ENCODE peak calls at places on chromosomes 1 and 21, in five cellular contexts. K, Y, R, D and S are unnamed samples.

GRCh38 chr1:78275906-78276690 is 214.7 kb upstream of the PTGFR start:
- DNase-seq in R (peak; percentile 34), K (peak; percentile 44), Y (no peak), D (no peak), S (no peak)

GRCh38 chr1:115641762-115642167 is at the start of gene VANGL1:
- DNase-seq in R (peak; percentile 61), Y (peak; percentile 76), D (peak; percentile 80), K (peak; percentile 63), S (peak; percentile 77)

GRCh38 chr1:218284377-218284916 is 646 bp upstream of the RRP15 start:
- DNase-seq in K (no peak), D (peak; percentile 56), Y (no peak), R (no peak), S (no peak)

GRCh38 chr1:69673301-69673700 is 105.6 kb downstream of the LRRC7 start:
- DNase-seq in Y (peak; percentile 14), D (no peak), R (peak; percentile 20), K (peak; percentile 4), S (no peak)

GRCh38 chr1:180237850-180238476 is 7.9 kb downstream of the LHX4 start:
- DNase-seq in D (no peak), K (no peak), Y (no peak), R (no peak), S (no peak)

GRCh38 chr21:32515869-32516268 is 69.5 kb downstream of the TCP10L start:
- DNase-seq in K (peak; percentile 47), D (no peak), R (peak; percentile 81), Y (no peak), S (peak; percentile 54)

GRCh38 chr1:181010789-181011188 is 11.9 kb downstream of the STX6 start:
- DNase-seq in K (peak; percentile 60), Y (no peak), R (peak; percentile 86), D (no peak), S (no peak)

GRCh38 chr1:53575141-53575947 is 116.1 kb downstream of the DMRTB1 start:
- DNase-seq in D (no peak), Y (no peak), R (no peak), K (no peak), S (no peak)

GRCh38 chr1:5938068-5938740 is 54.0 kb downstream of the NPHP4 start:
- DNase-seq in Y (no peak), K (peak; percentile 71), R (peak; percentile 84), D (no peak), S (no peak)

GRCh38 chr1:95572002-95572401 is 338.0 kb downstream of the RWDD3 start:
- DNase-seq in R (no peak), K (no peak), Y (no peak), D (no peak), S (no peak)

GRCh38 chr21:42424848-42425602 is 21.3 kb downstream of the UBASH3A start:
- DNase-seq in K (no peak), D (no peak), Y (no peak), R (no peak), S (peak; percentile 52)

GRCh38 chr21:34282223-34282622 is 81.6 kb upstream of the KCNE2 start:
- DNase-seq in R (no peak), K (no peak), Y (no peak), D (no peak), S (peak; percentile 50)

GRCh38 chr1:38285807-38286530 is 239.4 kb upstream of the POU3F1 start:
- DNase-seq in R (no peak), D (no peak), Y (no peak), K (no peak), S (no peak)

GRCh38 chr1:21024918-21025317 is 151.8 kb downstream of the EIF4G3 start:
- DNase-seq in D (no peak), K (no peak), Y (no peak), R (no peak), S (no peak)

GRCh38 chr1:215273838-215274516 is 191.4 kb downstream of the KCNK2 start:
- DNase-seq in Y (no peak), R (peak; percentile 57), D (no peak), K (peak; percentile 85), S (peak; percentile 79)